ENCODE peak calls at places on chromosomes 5 and 9, in seven cellular contexts. W, N, H, X, Q, G and D are unnamed samples.

GRCh38 chr9:137607141-137607857 is 1.8 kb downstream of the ARRDC1 start:
- DNase-seq in H (no peak), X (no peak), N (no peak), G (peak), Q (no peak), W (no peak), D (no peak)

GRCh38 chr9:131578778-131579504 is 33.6 kb downstream of the PRRT1B start:
- DNase-seq in H (peak), N (no peak), Q (no peak), W (peak), G (no peak), X (no peak), D (no peak)

GRCh38 chr5:161287436-161287835 is 259.1 kb downstream of the GABRB2 start:
- DNase-seq in N (no peak), X (no peak), Q (no peak), H (no peak), G (no peak), W (no peak), D (no peak)

GRCh38 chr5:25694805-25695204 is 1050.0 kb upstream of the CDH10 start:
- DNase-seq in Q (no peak), N (no peak), W (no peak), X (no peak), H (no peak), G (no peak), D (no peak)

GRCh38 chr9:87112656-87113055 is 165.3 kb upstream of the GAS1 start:
- DNase-seq in N (no peak), H (peak), G (no peak), X (no peak), Q (peak), W (no peak), D (no peak)

GRCh38 chr5:160230686-160231527 is 1.6 kb downstream of the FABP6 start:
- DNase-seq in Q (peak), N (peak), X (no peak), H (peak), W (no peak), G (no peak), D (peak)

GRCh38 chr5:124124711-124125229 is 612.8 kb downstream of the CSNK1G3 start:
- DNase-seq in X (peak), W (no peak), Q (no peak), N (no peak), G (no peak), H (no peak), D (no peak)

GRCh38 chr5:139808481-139809330 is 13.1 kb downstream of the PSD2 start:
- DNase-seq in H (peak), Q (peak), N (no peak), G (no peak), W (peak), X (no peak), D (no peak)

GRCh38 chr5:82274343-82275266 is 3.5 kb downstream of the RPS23 start:
- DNase-seq in H (no peak), W (no peak), X (peak), Q (no peak), N (no peak), G (no peak), D (no peak)

GRCh38 chr5:72291601-72292000 is 28.4 kb downstream of the MRPS27 start:
- DNase-seq in H (no peak), Q (no peak), G (no peak), N (no peak), X (no peak), W (peak), D (no peak)

GRCh38 chr9:90815183-90815943 is 13.7 kb downstream of the SYK start:
- DNase-seq in W (peak), N (peak), H (peak), G (no peak), X (no peak), Q (no peak), D (no peak)

GRCh38 chr5:172844577-172844838 is 10.5 kb downstream of the ERGIC1 start:
- DNase-seq in X (no peak), Q (no peak), W (no peak), N (no peak), G (no peak), H (no peak), D (no peak)

GRCh38 chr9:35546853-35547252 is 56.9 kb downstream of the RUSC2 start:
- DNase-seq in G (no peak), Q (no peak), N (no peak), X (no peak), H (no peak), W (no peak), D (no peak)

GRCh38 chr9:37676411-37676830 is 25.7 kb downstream of the FRMPD1 start:
- DNase-seq in G (peak), H (no peak), X (peak), Q (peak), N (no peak), W (no peak), D (no peak)

GRCh38 chr5:176736271-176736965 is 73.9 kb upstream of the UNC5A start:
- DNase-seq in X (peak), N (peak), Q (no peak), G (no peak), W (no peak), H (no peak), D (no peak)

GRCh38 chr5:119896851-119897536 is 267.6 kb downstream of the FAM170A start:
- DNase-seq in N (no peak), H (no peak), W (no peak), G (no peak), Q (no peak), X (no peak), D (no peak)

GRCh38 chr5:14587143-14587542 is 5.6 kb downstream of the OTULINL start:
- DNase-seq in Q (no peak), X (no peak), H (no peak), N (peak), G (peak), W (no peak), D (no peak)

GRCh38 chr5:62385816-62386400 is 17.8 kb downstream of the DIMT1 start:
- DNase-seq in X (no peak), G (no peak), H (peak), Q (no peak), N (no peak), W (no peak), D (no peak)

GRCh38 chr5:62937661-62938558 is 359.3 kb downstream of the LRRC70 start:
- DNase-seq in H (peak), N (no peak), Q (peak), X (no peak), G (no peak), W (no peak), D (peak)

GRCh38 chr5:122673343-122673742 is 101.5 kb upstream of the SNX2 start:
- DNase-seq in N (no peak), G (peak), H (peak), X (no peak), W (no peak), Q (peak), D (peak)

GRCh38 chr5:150605546-150605945 is 34.9 kb upstream of the SYNPO start:
- DNase-seq in W (no peak), N (peak), X (no peak), H (peak), G (peak), Q (peak), D (no peak)

GRCh38 chr9:138100711-138101349 is 223.2 kb downstream of the CACNA1B start:
- DNase-seq in N (no peak), G (no peak), W (peak), Q (no peak), H (no peak), X (no peak), D (no peak)

GRCh38 chr5:174910245-174910737 is 185.9 kb downstream of the MSX2 start:
- DNase-seq in X (peak), Q (peak), N (peak), W (peak), G (peak), H (peak), D (peak)

GRCh38 chr9:121732886-121733285 is 81.5 kb downstream of the DAB2IP start:
- DNase-seq in W (no peak), G (no peak), N (no peak), Q (no peak), H (no peak), X (no peak), D (no peak)

GRCh38 chr5:140554454-140554853 is 2.8 kb downstream of the SRA1 start:
- DNase-seq in H (peak), X (no peak), W (no peak), G (no peak), Q (no peak), N (no peak), D (no peak)

GRCh38 chr9:117414906-117415583 is at the start of gene ASTN2:
- DNase-seq in N (no peak), G (peak), X (peak), W (no peak), Q (no peak), H (no peak), D (no peak)

GRCh38 chr5:106172681-106173532 is 1497.8 kb downstream of the EFNA5 start:
- DNase-seq in N (no peak), Q (peak), G (no peak), W (no peak), X (no peak), H (peak), D (no peak)

GRCh38 chr5:139668064-139668880 is 20.1 kb downstream of the CXXC5 start:
- DNase-seq in G (peak), H (no peak), N (no peak), W (peak), X (peak), Q (no peak), D (no peak)

GRCh38 chr5:22709743-22710142 is 143.4 kb downstream of the CDH12 start:
- DNase-seq in N (no peak), X (no peak), W (no peak), H (no peak), G (no peak), Q (no peak), D (no peak)

GRCh38 chr9:135660407-135660806 is 2.7 kb upstream of the LCN9 start:
- DNase-seq in H (no peak), X (no peak), W (no peak), G (no peak), Q (no peak), N (no peak), D (no peak)

GRCh38 chr5:33843579-33843978 is 48.2 kb downstream of the ADAMTS12 start:
- DNase-seq in H (peak), G (no peak), N (no peak), Q (peak), W (no peak), X (no peak), D (peak)

GRCh38 chr5:89584339-89584956 is 701.5 kb upstream of the MEF2C start:
- DNase-seq in W (no peak), Q (peak), N (no peak), G (no peak), H (peak), X (no peak), D (peak)

GRCh38 chr5:101590384-101590783 is 687.3 kb upstream of the ST8SIA4 start:
- DNase-seq in Q (no peak), H (no peak), N (no peak), G (no peak), W (peak), X (peak), D (no peak)

GRCh38 chr5:149445739-149446369 is 66.8 kb upstream of the IL17B start:
- DNase-seq in Q (peak), H (peak), G (no peak), X (no peak), W (no peak), N (no peak), D (peak)

GRCh38 chr5:112862085-112862484 is 998 bp downstream of the SRP19 start:
- DNase-seq in N (no peak), G (no peak), X (peak), Q (no peak), W (no peak), H (no peak), D (no peak)

GRCh38 chr5:34789639-34790038 is 49.3 kb upstream of the TTC23L start:
- DNase-seq in W (no peak), N (no peak), H (no peak), X (no peak), G (no peak), Q (no peak), D (no peak)

GRCh38 chr9:122941560-122942234 is 877 bp downstream of the RABGAP1 start:
- DNase-seq in H (peak), G (no peak), Q (peak), N (no peak), X (no peak), W (no peak), D (peak)

GRCh38 chr5:173247504-173247903 is 12.5 kb upstream of the NKX2-5 start:
- DNase-seq in X (no peak), H (no peak), N (no peak), W (no peak), G (no peak), Q (no peak), D (no peak)

GRCh38 chr5:121681200-121681855 is 170.4 kb upstream of the FTMT start:
- DNase-seq in N (no peak), Q (no peak), H (peak), G (no peak), X (no peak), W (no peak), D (no peak)

GRCh38 chr5:180609817-180610550 is 18.7 kb upstream of the SCGB3A1 start:
- DNase-seq in W (no peak), G (no peak), X (no peak), N (no peak), Q (no peak), H (no peak), D (no peak)

GRCh38 chr5:180613789-180614188 is 22.5 kb upstream of the SCGB3A1 start:
- DNase-seq in Q (no peak), W (no peak), X (no peak), H (no peak), G (no peak), N (no peak), D (no peak)

GRCh38 chr5:180613188-180613587 is 21.9 kb upstream of the SCGB3A1 start:
- DNase-seq in H (no peak), G (no peak), Q (no peak), W (no peak), X (no peak), N (no peak), D (no peak)

GRCh38 chr5:180611140-180611850 is 20.0 kb upstream of the SCGB3A1 start:
- DNase-seq in N (no peak), X (no peak), Q (no peak), H (no peak), W (no peak), G (no peak), D (no peak)

GRCh38 chr5:180612683-180613082 is 21.4 kb upstream of the SCGB3A1 start:
- DNase-seq in H (no peak), W (no peak), X (no peak), G (no peak), N (no peak), Q (no peak), D (no peak)
- TF ChIP-seq CTCF in H (no peak), W (no peak), X (no peak), G (no peak), N (no peak), Q (no peak), D (no peak)

GRCh38 chr5:483011-483410 is 40.0 kb downstream of the EXOC3 start:
- DNase-seq in N (no peak), W (no peak), Q (no peak), X (no peak), G (no peak), H (no peak), D (no peak)
- H3K4me3 ChIP-seq in N (no peak), W (no peak), Q (no peak), X (no peak), G (no peak), H (no peak), D (no peak)

GRCh38 chr5:137014731-137015130 is 484.4 kb downstream of the SPOCK1 start:
- DNase-seq in W (no peak), H (no peak), X (no peak), G (no peak), Q (no peak), N (no peak), D (peak)

GRCh38 chr5:137022043-137022442 is 477.1 kb downstream of the SPOCK1 start:
- DNase-seq in G (peak), Q (no peak), H (no peak), X (no peak), W (no peak), N (no peak), D (peak)

GRCh38 chr5:137019229-137019628 is 479.9 kb downstream of the SPOCK1 start:
- DNase-seq in H (no peak), W (no peak), Q (no peak), G (no peak), X (no peak), N (no peak), D (no peak)

GRCh38 chr5:137015540-137016116 is 483.5 kb downstream of the SPOCK1 start:
- DNase-seq in Q (no peak), H (no peak), X (no peak), G (no peak), N (no peak), W (no peak), D (no peak)

DNA sequence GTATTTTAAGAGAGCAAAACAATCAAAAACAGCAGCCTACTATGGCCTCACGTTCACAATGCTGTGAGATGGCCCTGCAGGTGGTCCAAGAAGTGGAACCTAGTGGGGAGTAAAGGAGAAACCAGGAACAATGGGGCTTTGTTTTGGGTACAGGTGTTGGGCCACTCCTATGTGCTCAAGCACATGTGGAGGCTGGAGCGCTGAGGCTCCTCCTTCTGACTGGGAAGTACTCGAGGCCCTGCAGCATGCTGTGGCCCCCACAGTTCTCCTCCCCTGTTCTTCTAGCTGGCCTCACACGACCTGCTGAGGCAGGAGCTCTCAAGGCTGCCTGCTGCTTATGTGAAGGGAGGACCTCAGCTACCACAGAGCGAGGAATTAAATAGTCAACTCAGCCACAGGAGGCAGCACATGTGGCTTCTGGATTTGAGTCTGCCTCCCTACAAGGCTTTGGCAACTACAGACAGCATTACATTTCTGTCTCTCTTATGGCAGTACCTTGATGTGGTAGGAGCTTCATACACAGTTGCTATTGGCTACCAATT is 482.3 kb downstream of the SPOCK1 start:
- DNase-seq in W (peak), N (no peak), H (peak), Q (no peak), X (no peak), G (no peak), D (peak)
- TF ChIP-seq CTCF in W (peak), N (no peak), H (no peak), Q (no peak), X (no peak), G (no peak), D (peak)

DNA sequence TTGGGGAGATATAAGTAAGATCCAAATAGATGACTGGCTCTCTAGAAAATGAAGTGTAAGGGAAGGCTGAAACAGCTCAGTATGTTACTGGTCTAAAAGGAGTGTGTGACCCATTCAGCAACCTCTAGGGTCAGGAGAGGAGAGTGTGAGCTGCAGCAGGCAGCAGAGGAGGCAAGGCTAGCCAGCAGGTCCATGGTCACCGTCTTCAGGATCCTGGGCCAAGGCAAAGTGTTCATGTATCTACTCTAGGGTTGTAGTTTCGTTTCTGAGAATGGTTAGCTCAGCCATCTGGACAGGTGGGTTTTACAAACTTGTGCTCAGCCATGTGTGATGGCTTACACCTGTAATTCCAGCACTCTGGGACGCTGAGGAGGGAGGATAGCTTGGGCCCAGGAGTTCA is 13.7 kb downstream of the MYO10 start:
- DNase-seq in H (no peak), W (no peak), X (no peak), N (no peak), G (no peak), Q (no peak), D (no peak)
- H3K4me3 ChIP-seq in H (no peak), W (no peak), X (no peak), N (no peak), G (no peak), Q (no peak), D (no peak)

GRCh38 chr5:10565785-10566506 is 2.1 kb downstream of the ANKRD33B start:
- DNase-seq in H (no peak), Q (no peak), W (peak), X (no peak), G (no peak), N (no peak), D (no peak)

GRCh38 chr5:10563940-10564837 is at the start of gene ANKRD33B:
- DNase-seq in W (peak), N (peak), X (peak), Q (peak), H (peak), G (peak), D (no peak)

GRCh38 chr5:10562202-10563131 is 1.4 kb upstream of the ANKRD33B start:
- DNase-seq in X (no peak), H (no peak), W (peak), G (no peak), N (no peak), Q (no peak), D (no peak)

GRCh38 chr5:10564838-10565784 is 1.2 kb downstream of the ANKRD33B start:
- DNase-seq in H (no peak), Q (no peak), N (peak), G (peak), X (no peak), W (peak), D (no peak)

GRCh38 chr5:10563132-10563939 is 534 bp upstream of the ANKRD33B start:
- DNase-seq in X (peak), H (peak), N (no peak), G (peak), W (peak), Q (no peak), D (no peak)
- TF ChIP-seq CTCF in X (no peak), H (no peak), N (no peak), G (no peak), W (no peak), Q (no peak), D (no peak)

DNA sequence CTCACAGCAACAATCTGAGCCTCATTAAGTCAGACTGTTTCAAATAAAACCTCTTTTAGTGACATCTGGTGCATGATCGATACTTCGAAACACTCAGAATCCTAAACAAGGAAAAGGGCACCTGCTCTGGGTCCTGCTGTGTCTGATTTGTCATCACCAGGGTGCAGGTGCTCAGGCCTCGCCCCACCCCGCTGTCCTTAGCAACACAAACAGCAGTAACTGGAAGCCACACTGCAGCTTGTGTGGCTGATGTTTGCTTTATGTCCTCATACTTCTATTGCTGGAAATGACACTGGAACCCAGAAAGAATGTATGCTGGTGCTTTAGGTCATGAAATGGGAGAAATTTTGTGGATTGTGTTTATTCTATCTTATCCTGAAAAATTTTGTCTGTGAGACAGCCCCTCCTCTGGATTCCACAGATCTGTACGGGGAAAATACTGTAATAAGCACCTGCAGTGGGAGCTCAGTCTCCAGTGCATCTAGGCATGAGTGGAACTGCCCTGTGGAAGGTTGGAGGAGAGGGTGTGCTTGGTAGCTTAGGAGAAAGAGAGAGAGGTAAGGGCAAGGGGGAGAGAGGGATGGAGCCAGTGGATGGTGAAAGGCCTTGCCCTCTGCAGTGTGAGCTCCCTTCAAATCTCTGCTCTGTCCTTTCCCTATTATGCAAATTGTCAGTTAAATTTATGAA is 284.2 kb downstream of the SMARCA2 start:
- DNase-seq in N (peak), H (no peak), Q (no peak), W (no peak), G (no peak), X (no peak), D (no peak)
- H3K4me3 ChIP-seq in N (no peak), H (no peak), Q (no peak), W (no peak), G (no peak), X (no peak), D (no peak)